ENCODE peak calls at places on chromosomes 4 and X, in seven cellular contexts. One of them, this sample, is unnamed.

GRCh38 chr4:7266525-7267292 is 74.4 kb downstream of the SORCS2 start:
- DNase-seq in B cell: no peak
- DNase-seq in fibroblast of mammary gland: peak; percentile 92
- DNase-seq in upper lobe of right lung: no peak
- DNase-seq in HFF-Myc: peak; percentile 42
- DNase-seq in mucosa of descending colon: no peak
- DNase-seq in foreskin fibroblast: peak; percentile 48
- DNase-seq in this sample: peak; percentile 72

GRCh38 chr4:134628074-134628473 is 426.5 kb upstream of the PABPC4L start:
- DNase-seq in mucosa of descending colon: no peak
- DNase-seq in HFF-Myc: peak; percentile 17
- DNase-seq in upper lobe of right lung: no peak
- DNase-seq in B cell: no peak
- DNase-seq in fibroblast of mammary gland: no peak
- DNase-seq in foreskin fibroblast: no peak
- DNase-seq in this sample: no peak

GRCh38 chr4:169768385-169768784 is 10.6 kb upstream of the HPF1 start:
- DNase-seq in B cell: no peak
- DNase-seq in foreskin fibroblast: no peak
- DNase-seq in HFF-Myc: no peak
- DNase-seq in upper lobe of right lung: no peak
- DNase-seq in fibroblast of mammary gland: no peak
- DNase-seq in mucosa of descending colon: no peak
- DNase-seq in this sample: no peak

GRCh38 chrX:151538190-151539122 is 25.0 kb upstream of the PASD1 start:
- DNase-seq in mucosa of descending colon: no peak
- DNase-seq in upper lobe of right lung: no peak
- DNase-seq in B cell: no peak
- DNase-seq in HFF-Myc: no peak
- DNase-seq in fibroblast of mammary gland: peak; percentile 8
- DNase-seq in foreskin fibroblast: no peak
- DNase-seq in this sample: no peak

GRCh38 chr4:5870701-5871100 is 22.2 kb downstream of the CRMP1 start:
- DNase-seq in B cell: no peak
- DNase-seq in upper lobe of right lung: no peak
- DNase-seq in mucosa of descending colon: no peak
- DNase-seq in foreskin fibroblast: no peak
- DNase-seq in fibroblast of mammary gland: no peak
- DNase-seq in HFF-Myc: no peak
- DNase-seq in this sample: no peak

GRCh38 chr4:6695660-6696581 is 2.2 kb downstream of the S100P start:
- DNase-seq in HFF-Myc: no peak
- DNase-seq in B cell: no peak
- DNase-seq in foreskin fibroblast: peak; percentile 48
- DNase-seq in mucosa of descending colon: peak; percentile 71
- DNase-seq in fibroblast of mammary gland: no peak
- DNase-seq in upper lobe of right lung: no peak
- DNase-seq in this sample: no peak

GRCh38 chrX:41258281-41258680 is 75.7 kb upstream of the DDX3X start:
- DNase-seq in foreskin fibroblast: no peak
- DNase-seq in B cell: no peak
- DNase-seq in mucosa of descending colon: no peak
- DNase-seq in fibroblast of mammary gland: no peak
- DNase-seq in HFF-Myc: no peak
- DNase-seq in upper lobe of right lung: no peak
- DNase-seq in this sample: no peak

GRCh38 chr4:118589471-118590055 is 95.6 kb upstream of the METTL14 start:
- DNase-seq in upper lobe of right lung: no peak
- DNase-seq in mucosa of descending colon: no peak
- DNase-seq in foreskin fibroblast: no peak
- DNase-seq in HFF-Myc: no peak
- DNase-seq in fibroblast of mammary gland: no peak
- DNase-seq in B cell: no peak
- DNase-seq in this sample: no peak

GRCh38 chr4:1305781-1306455 is 16.2 kb downstream of the MAEA start:
- DNase-seq in upper lobe of right lung: no peak
- DNase-seq in HFF-Myc: no peak
- DNase-seq in fibroblast of mammary gland: no peak
- DNase-seq in mucosa of descending colon: peak; percentile 67
- DNase-seq in B cell: no peak
- DNase-seq in foreskin fibroblast: no peak
- DNase-seq in this sample: no peak

GRCh38 chr4:8871417-8872401 is at the start of gene HMX1:
- DNase-seq in upper lobe of right lung: no peak
- DNase-seq in HFF-Myc: no peak
- DNase-seq in mucosa of descending colon: no peak
- DNase-seq in fibroblast of mammary gland: no peak
- DNase-seq in foreskin fibroblast: peak; percentile 33
- DNase-seq in B cell: no peak
- DNase-seq in this sample: no peak

GRCh38 chr4:2497931-2498330 is 29.0 kb downstream of the RNF4 start:
- DNase-seq in foreskin fibroblast: no peak
- DNase-seq in fibroblast of mammary gland: no peak
- DNase-seq in HFF-Myc: no peak
- DNase-seq in upper lobe of right lung: no peak
- DNase-seq in B cell: peak; percentile 66
- DNase-seq in mucosa of descending colon: peak; percentile 22
- DNase-seq in this sample: no peak

GRCh38 chrX:11458175-11458574 is 165.0 kb downstream of the AMELX start:
- DNase-seq in fibroblast of mammary gland: peak; percentile 57
- DNase-seq in B cell: no peak
- DNase-seq in upper lobe of right lung: no peak
- DNase-seq in mucosa of descending colon: no peak
- DNase-seq in HFF-Myc: no peak
- DNase-seq in foreskin fibroblast: peak; percentile 69
- DNase-seq in this sample: no peak

GRCh38 chr4:147578057-147578476 is 39.1 kb upstream of the TMEM184C start:
- DNase-seq in fibroblast of mammary gland: peak; percentile 91
- DNase-seq in HFF-Myc: peak; percentile 74
- DNase-seq in upper lobe of right lung: no peak
- DNase-seq in mucosa of descending colon: no peak
- DNase-seq in B cell: no peak
- DNase-seq in foreskin fibroblast: peak; percentile 96
- DNase-seq in this sample: peak; percentile 93

GRCh38 chr4:165301833-165302232 is 25.6 kb upstream of the MSMO1 start:
- DNase-seq in HFF-Myc: no peak
- DNase-seq in fibroblast of mammary gland: peak; percentile 31
- DNase-seq in foreskin fibroblast: no peak
- DNase-seq in upper lobe of right lung: no peak
- DNase-seq in mucosa of descending colon: no peak
- DNase-seq in B cell: no peak
- DNase-seq in this sample: no peak

GRCh38 chr4:159281781-159282180 is 178.9 kb downstream of the RAPGEF2 start:
- DNase-seq in fibroblast of mammary gland: peak; percentile 39
- DNase-seq in HFF-Myc: no peak
- DNase-seq in mucosa of descending colon: no peak
- DNase-seq in foreskin fibroblast: peak; percentile 59
- DNase-seq in upper lobe of right lung: no peak
- DNase-seq in B cell: no peak
- DNase-seq in this sample: peak; percentile 11

GRCh38 chrX:18895157-18895952 is 88.6 kb downstream of the PHKA2 start:
- DNase-seq in upper lobe of right lung: peak; percentile 66
- DNase-seq in foreskin fibroblast: peak; percentile 87
- DNase-seq in HFF-Myc: no peak
- DNase-seq in B cell: no peak
- DNase-seq in fibroblast of mammary gland: peak; percentile 50
- DNase-seq in mucosa of descending colon: no peak
- DNase-seq in this sample: peak; percentile 11

GRCh38 chr4:112523008-112523440 is 7.0 kb upstream of the NEUROG2 start:
- DNase-seq in HFF-Myc: no peak
- DNase-seq in upper lobe of right lung: no peak
- DNase-seq in foreskin fibroblast: peak; percentile 73
- DNase-seq in B cell: no peak
- DNase-seq in fibroblast of mammary gland: peak; percentile 43
- DNase-seq in mucosa of descending colon: peak; percentile 24
- DNase-seq in this sample: no peak
- TF ChIP-seq CTCF in HFF-Myc: peak; percentile 44
- TF ChIP-seq CTCF in upper lobe of right lung: no peak
- TF ChIP-seq CTCF in foreskin fibroblast: no peak
- TF ChIP-seq CTCF in B cell: no peak
- TF ChIP-seq CTCF in fibroblast of mammary gland: no peak
- TF ChIP-seq CTCF in mucosa of descending colon: no peak
- TF ChIP-seq CTCF in this sample: no peak

GRCh38 chr4:25376754-25377571 is at the start of gene ANAPC4:
- DNase-seq in fibroblast of mammary gland: peak; percentile 88
- DNase-seq in foreskin fibroblast: peak; percentile 99
- DNase-seq in HFF-Myc: peak; percentile 51
- DNase-seq in B cell: peak; percentile 97
- DNase-seq in upper lobe of right lung: peak; percentile 100
- DNase-seq in mucosa of descending colon: peak; percentile 98
- DNase-seq in this sample: peak; percentile 87
- TF ChIP-seq CTCF in fibroblast of mammary gland: no peak
- TF ChIP-seq CTCF in foreskin fibroblast: peak; percentile 2
- TF ChIP-seq CTCF in HFF-Myc: no peak
- TF ChIP-seq CTCF in B cell: peak; percentile 9
- TF ChIP-seq CTCF in upper lobe of right lung: no peak
- TF ChIP-seq CTCF in mucosa of descending colon: no peak
- TF ChIP-seq CTCF in this sample: peak; percentile 31

GRCh38 chr4:175947117-175947722 is 118.4 kb upstream of the WDR17 start:
- DNase-seq in B cell: no peak
- DNase-seq in foreskin fibroblast: peak; percentile 62
- DNase-seq in upper lobe of right lung: no peak
- DNase-seq in fibroblast of mammary gland: peak; percentile 44
- DNase-seq in mucosa of descending colon: peak; percentile 27
- DNase-seq in HFF-Myc: no peak
- DNase-seq in this sample: peak; percentile 20
- TF ChIP-seq CTCF in B cell: peak; percentile 91
- TF ChIP-seq CTCF in foreskin fibroblast: peak; percentile 51
- TF ChIP-seq CTCF in upper lobe of right lung: peak; percentile 77
- TF ChIP-seq CTCF in fibroblast of mammary gland: peak; percentile 63
- TF ChIP-seq CTCF in mucosa of descending colon: no peak
- TF ChIP-seq CTCF in HFF-Myc: peak; percentile 43
- TF ChIP-seq CTCF in this sample: peak; percentile 88

GRCh38 chr4:152735302-152735917 is 44.1 kb downstream of the TIGD4 start:
- DNase-seq in fibroblast of mammary gland: peak; percentile 37
- DNase-seq in B cell: no peak
- DNase-seq in HFF-Myc: no peak
- DNase-seq in mucosa of descending colon: no peak
- DNase-seq in upper lobe of right lung: no peak
- DNase-seq in foreskin fibroblast: peak; percentile 46
- DNase-seq in this sample: peak; percentile 4
- TF ChIP-seq CTCF in fibroblast of mammary gland: peak; percentile 60
- TF ChIP-seq CTCF in B cell: peak; percentile 80
- TF ChIP-seq CTCF in HFF-Myc: peak; percentile 42
- TF ChIP-seq CTCF in mucosa of descending colon: no peak
- TF ChIP-seq CTCF in upper lobe of right lung: peak; percentile 68
- TF ChIP-seq CTCF in foreskin fibroblast: peak; percentile 47
- TF ChIP-seq CTCF in this sample: peak; percentile 81

GRCh38 chr4:55396305-55397023 is 707 bp downstream of the TMEM165 start:
- DNase-seq in fibroblast of mammary gland: peak; percentile 43
- DNase-seq in HFF-Myc: no peak
- DNase-seq in upper lobe of right lung: peak; percentile 80
- DNase-seq in foreskin fibroblast: peak; percentile 68
- DNase-seq in B cell: no peak
- DNase-seq in mucosa of descending colon: peak; percentile 58
- DNase-seq in this sample: peak; percentile 22
- TF ChIP-seq CTCF in fibroblast of mammary gland: no peak
- TF ChIP-seq CTCF in HFF-Myc: no peak
- TF ChIP-seq CTCF in upper lobe of right lung: no peak
- TF ChIP-seq CTCF in foreskin fibroblast: no peak
- TF ChIP-seq CTCF in B cell: no peak
- TF ChIP-seq CTCF in mucosa of descending colon: no peak
- TF ChIP-seq CTCF in this sample: no peak

GRCh38 chrX:111444881-111445280 is 32.9 kb upstream of the DCX start:
- DNase-seq in mucosa of descending colon: no peak
- DNase-seq in foreskin fibroblast: no peak
- DNase-seq in fibroblast of mammary gland: no peak
- DNase-seq in HFF-Myc: no peak
- DNase-seq in B cell: no peak
- DNase-seq in upper lobe of right lung: no peak
- DNase-seq in this sample: no peak

GRCh38 chrX:111445485-111445884 is 33.5 kb upstream of the DCX start:
- DNase-seq in foreskin fibroblast: peak; percentile 12
- DNase-seq in B cell: no peak
- DNase-seq in fibroblast of mammary gland: peak; percentile 62
- DNase-seq in upper lobe of right lung: no peak
- DNase-seq in mucosa of descending colon: no peak
- DNase-seq in HFF-Myc: peak; percentile 2
- DNase-seq in this sample: peak; percentile 18

GRCh38 chrX:111442791-111443190 is 30.8 kb upstream of the DCX start:
- DNase-seq in fibroblast of mammary gland: no peak
- DNase-seq in foreskin fibroblast: no peak
- DNase-seq in HFF-Myc: no peak
- DNase-seq in upper lobe of right lung: no peak
- DNase-seq in B cell: no peak
- DNase-seq in mucosa of descending colon: no peak
- DNase-seq in this sample: no peak

GRCh38 chrX:111447298-111447697 is 35.3 kb upstream of the DCX start:
- DNase-seq in HFF-Myc: no peak
- DNase-seq in foreskin fibroblast: no peak
- DNase-seq in mucosa of descending colon: no peak
- DNase-seq in upper lobe of right lung: no peak
- DNase-seq in fibroblast of mammary gland: peak; percentile 25
- DNase-seq in B cell: no peak
- DNase-seq in this sample: no peak
- TF ChIP-seq CTCF in HFF-Myc: peak; percentile 11
- TF ChIP-seq CTCF in foreskin fibroblast: no peak
- TF ChIP-seq CTCF in mucosa of descending colon: no peak
- TF ChIP-seq CTCF in upper lobe of right lung: peak; percentile 7
- TF ChIP-seq CTCF in fibroblast of mammary gland: peak; percentile 32
- TF ChIP-seq CTCF in B cell: peak; percentile 15
- TF ChIP-seq CTCF in this sample: no peak

GRCh38 chr4:77465271-77465670 is 140.3 kb upstream of the CXCL13 start:
- DNase-seq in foreskin fibroblast: peak; percentile 57
- DNase-seq in upper lobe of right lung: no peak
- DNase-seq in fibroblast of mammary gland: peak; percentile 48
- DNase-seq in HFF-Myc: no peak
- DNase-seq in mucosa of descending colon: peak; percentile 42
- DNase-seq in B cell: no peak
- DNase-seq in this sample: peak; percentile 4
- TF ChIP-seq CTCF in foreskin fibroblast: peak; percentile 43
- TF ChIP-seq CTCF in upper lobe of right lung: peak; percentile 39
- TF ChIP-seq CTCF in fibroblast of mammary gland: peak; percentile 62
- TF ChIP-seq CTCF in HFF-Myc: peak; percentile 44
- TF ChIP-seq CTCF in mucosa of descending colon: no peak
- TF ChIP-seq CTCF in B cell: no peak
- TF ChIP-seq CTCF in this sample: peak; percentile 70

This sample was measured in HFFc6.